ENCODE peak calls at places on chromosomes 3 and 15, in seven cellular contexts. One of them, this sample, is unnamed.

GRCh38 chr3:196800742-196801141 is 61.1 kb downstream of the PAK2 start:
- DNase-seq in GM12878: no peak
- DNase-seq in H1: no peak
- DNase-seq in IMR-90: no peak
- DNase-seq in K562: no peak
- DNase-seq in SK-N-SH: no peak
- DNase-seq in HepG2: no peak
- DNase-seq in this sample: no peak

GRCh38 chr15:29061746-29062660 is 176.2 kb downstream of the APBA2 start:
- DNase-seq in GM12878: no peak
- DNase-seq in H1: no peak
- DNase-seq in IMR-90: no peak
- DNase-seq in K562: peak
- DNase-seq in SK-N-SH: no peak
- DNase-seq in HepG2: no peak
- DNase-seq in this sample: no peak

GRCh38 chr3:177420643-177421042 is 223.4 kb upstream of the TBL1XR1 start:
- DNase-seq in GM12878: no peak
- DNase-seq in H1: no peak
- DNase-seq in IMR-90: peak
- DNase-seq in K562: no peak
- DNase-seq in SK-N-SH: peak
- DNase-seq in HepG2: no peak
- DNase-seq in this sample: no peak

GRCh38 chr3:42735021-42735420 is 32.4 kb upstream of the HHATL start:
- DNase-seq in GM12878: no peak
- DNase-seq in H1: no peak
- DNase-seq in IMR-90: no peak
- DNase-seq in K562: no peak
- DNase-seq in SK-N-SH: no peak
- DNase-seq in HepG2: no peak
- DNase-seq in this sample: no peak

GRCh38 chr15:36596915-36597314 is 17.5 kb downstream of the CDIN1 start:
- DNase-seq in GM12878: no peak
- DNase-seq in H1: no peak
- DNase-seq in IMR-90: no peak
- DNase-seq in K562: no peak
- DNase-seq in SK-N-SH: no peak
- DNase-seq in HepG2: no peak
- DNase-seq in this sample: no peak

GRCh38 chr3:36969540-36970432 is 23.1 kb downstream of the EPM2AIP1 start:
- DNase-seq in GM12878: peak
- DNase-seq in H1: no peak
- DNase-seq in IMR-90: peak
- DNase-seq in K562: peak
- DNase-seq in SK-N-SH: peak
- DNase-seq in HepG2: peak
- DNase-seq in this sample: peak

GRCh38 chr15:26806161-26806560 is 33.3 kb upstream of the GABRB3 start:
- DNase-seq in GM12878: no peak
- DNase-seq in H1: no peak
- DNase-seq in IMR-90: no peak
- DNase-seq in K562: no peak
- DNase-seq in SK-N-SH: peak
- DNase-seq in HepG2: no peak
- DNase-seq in this sample: no peak

GRCh38 chr3:114506622-114507300 is 212.9 kb downstream of the TIGIT start:
- DNase-seq in GM12878: no peak
- DNase-seq in H1: no peak
- DNase-seq in IMR-90: peak
- DNase-seq in K562: no peak
- DNase-seq in SK-N-SH: no peak
- DNase-seq in HepG2: no peak
- DNase-seq in this sample: no peak

GRCh38 chr3:14253022-14253761 is 74.6 kb downstream of the LSM3 start:
- DNase-seq in GM12878: no peak
- DNase-seq in H1: no peak
- DNase-seq in IMR-90: peak
- DNase-seq in K562: no peak
- DNase-seq in SK-N-SH: no peak
- DNase-seq in HepG2: peak
- DNase-seq in this sample: no peak

GRCh38 chr15:94266789-94267188 is 35.4 kb downstream of the MCTP2 start:
- DNase-seq in GM12878: no peak
- DNase-seq in H1: no peak
- DNase-seq in IMR-90: no peak
- DNase-seq in K562: no peak
- DNase-seq in SK-N-SH: no peak
- DNase-seq in HepG2: no peak
- DNase-seq in this sample: no peak

GRCh38 chr3:100407164-100407563 is 5.8 kb downstream of the LNP1 start:
- DNase-seq in GM12878: no peak
- DNase-seq in H1: no peak
- DNase-seq in IMR-90: no peak
- DNase-seq in K562: no peak
- DNase-seq in SK-N-SH: no peak
- DNase-seq in HepG2: no peak
- DNase-seq in this sample: no peak

GRCh38 chr3:142846779-142847577 is 41.9 kb downstream of the PCOLCE2 start:
- DNase-seq in GM12878: no peak
- DNase-seq in H1: no peak
- DNase-seq in IMR-90: no peak
- DNase-seq in K562: no peak
- DNase-seq in SK-N-SH: no peak
- DNase-seq in HepG2: peak
- DNase-seq in this sample: no peak

GRCh38 chr3:142849148-142849547 is 39.7 kb downstream of the PCOLCE2 start:
- DNase-seq in GM12878: no peak
- DNase-seq in H1: no peak
- DNase-seq in IMR-90: no peak
- DNase-seq in K562: no peak
- DNase-seq in SK-N-SH: no peak
- DNase-seq in HepG2: no peak
- DNase-seq in this sample: no peak

GRCh38 chr3:142844339-142844977 is 44.4 kb downstream of the PCOLCE2 start:
- DNase-seq in GM12878: no peak
- DNase-seq in H1: no peak
- DNase-seq in IMR-90: peak
- DNase-seq in K562: peak
- DNase-seq in SK-N-SH: peak
- DNase-seq in HepG2: peak
- DNase-seq in this sample: peak
- TF ChIP-seq CTCF in GM12878: peak
- TF ChIP-seq CTCF in H1: no peak
- TF ChIP-seq CTCF in IMR-90: peak
- TF ChIP-seq CTCF in K562: peak
- TF ChIP-seq CTCF in SK-N-SH: peak
- TF ChIP-seq CTCF in HepG2: peak
- TF ChIP-seq CTCF in this sample: peak

DNA sequence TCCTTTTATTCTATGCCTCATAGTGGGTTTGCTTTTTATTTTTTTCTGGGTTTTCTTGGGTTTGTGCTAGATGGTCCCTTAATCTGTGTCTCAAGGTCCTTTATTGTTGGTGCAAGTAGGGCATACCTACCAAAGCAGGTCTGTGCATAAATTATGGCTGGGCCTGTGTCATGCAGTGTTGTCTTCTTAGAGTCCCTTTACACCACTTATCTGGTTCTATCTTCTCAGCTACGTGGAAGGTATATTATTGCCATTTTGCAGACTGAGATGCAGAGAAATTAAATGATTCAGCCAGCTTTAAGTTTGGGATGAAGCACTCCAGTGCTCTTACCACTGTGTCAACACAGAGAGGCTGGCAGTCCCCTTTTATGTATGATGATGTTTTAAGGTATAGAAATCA is 293.5 kb upstream of the SOX2 start:
- DNase-seq in GM12878: no peak
- DNase-seq in H1: no peak
- DNase-seq in IMR-90: no peak
- DNase-seq in K562: no peak
- DNase-seq in SK-N-SH: no peak
- DNase-seq in HepG2: no peak
- DNase-seq in this sample: no peak
- TF ChIP-seq RFX5 in GM12878: no peak
- TF ChIP-seq RFX5 in H1: no peak
- TF ChIP-seq RFX5 in IMR-90: no peak
- TF ChIP-seq RFX5 in K562: no peak
- TF ChIP-seq RFX5 in SK-N-SH: no peak
- TF ChIP-seq RFX5 in HepG2: no peak
- TF ChIP-seq RFX5 in this sample: no peak

GRCh38 chr3:193592841-193593665 is at the start of gene OPA1:
- DNase-seq in GM12878: peak
- DNase-seq in H1: peak
- DNase-seq in IMR-90: peak
- DNase-seq in K562: peak
- DNase-seq in SK-N-SH: peak
- DNase-seq in HepG2: peak
- DNase-seq in this sample: peak
- TF ChIP-seq CTCF in GM12878: peak
- TF ChIP-seq CTCF in H1: peak
- TF ChIP-seq CTCF in IMR-90: peak
- TF ChIP-seq CTCF in K562: peak
- TF ChIP-seq CTCF in SK-N-SH: peak
- TF ChIP-seq CTCF in HepG2: peak
- TF ChIP-seq CTCF in this sample: no peak

DNA sequence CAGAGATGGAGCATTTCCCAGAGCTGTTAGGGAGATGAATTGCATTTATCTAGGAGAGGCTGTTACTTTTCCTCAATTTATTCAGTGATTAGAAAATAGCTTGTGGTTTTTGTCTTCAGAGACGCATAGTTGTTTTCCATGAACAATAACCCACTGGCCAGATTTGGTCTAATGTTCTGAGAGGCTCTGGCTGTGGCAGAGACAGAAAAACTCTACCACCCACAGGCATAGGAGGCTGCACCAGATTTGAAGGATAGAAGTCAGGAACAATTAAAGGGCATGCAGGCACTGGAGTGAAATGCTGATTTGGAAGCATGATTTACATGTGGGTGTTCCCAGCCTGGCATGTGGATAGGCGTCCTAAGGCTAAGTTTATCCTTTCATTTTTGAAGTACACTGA is 143.5 kb downstream of the NFKBIZ start:
- DNase-seq in GM12878: no peak
- DNase-seq in H1: no peak
- DNase-seq in IMR-90: no peak
- DNase-seq in K562: no peak
- DNase-seq in SK-N-SH: no peak
- DNase-seq in HepG2: no peak
- DNase-seq in this sample: no peak
- TF ChIP-seq RFX5 in GM12878: no peak
- TF ChIP-seq RFX5 in H1: no peak
- TF ChIP-seq RFX5 in IMR-90: no peak
- TF ChIP-seq RFX5 in K562: no peak
- TF ChIP-seq RFX5 in SK-N-SH: no peak
- TF ChIP-seq RFX5 in HepG2: no peak
- TF ChIP-seq RFX5 in this sample: no peak

DNA sequence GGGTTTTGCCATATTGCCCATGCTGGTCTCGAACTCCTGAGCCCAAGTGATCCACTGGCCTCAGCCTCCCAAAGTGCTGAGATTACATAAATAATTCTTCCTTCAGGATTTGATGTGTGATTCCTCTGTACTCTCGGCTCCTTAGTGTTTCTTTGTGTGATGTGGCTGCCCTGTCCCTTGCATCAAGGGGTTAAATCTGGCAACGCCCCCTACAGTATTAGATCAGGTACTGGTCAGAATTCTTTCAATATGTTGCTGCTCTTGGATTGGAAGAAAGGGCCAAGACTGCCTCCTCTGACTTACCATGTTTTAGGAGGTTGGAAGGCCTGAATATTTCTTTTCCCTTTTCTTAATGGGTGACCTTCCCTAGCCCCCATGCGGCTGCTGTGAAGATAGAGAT is 390.6 kb upstream of the WNT5A start:
- DNase-seq in GM12878: no peak
- DNase-seq in H1: no peak
- DNase-seq in IMR-90: no peak
- DNase-seq in K562: no peak
- DNase-seq in SK-N-SH: no peak
- DNase-seq in HepG2: no peak
- DNase-seq in this sample: no peak
- TF ChIP-seq CTCF in GM12878: peak
- TF ChIP-seq CTCF in H1: no peak
- TF ChIP-seq CTCF in IMR-90: no peak
- TF ChIP-seq CTCF in K562: peak
- TF ChIP-seq CTCF in SK-N-SH: no peak
- TF ChIP-seq CTCF in HepG2: no peak
- TF ChIP-seq CTCF in this sample: no peak

GRCh38 chr3:9681723-9682081 is 21.9 kb upstream of the CPNE9 start:
- DNase-seq in GM12878: no peak
- DNase-seq in H1: no peak
- DNase-seq in IMR-90: no peak
- DNase-seq in K562: no peak
- DNase-seq in SK-N-SH: no peak
- DNase-seq in HepG2: peak
- DNase-seq in this sample: no peak

GRCh38 chr3:9676780-9677179 is 26.9 kb upstream of the CPNE9 start:
- DNase-seq in GM12878: no peak
- DNase-seq in H1: no peak
- DNase-seq in IMR-90: peak
- DNase-seq in K562: no peak
- DNase-seq in SK-N-SH: no peak
- DNase-seq in HepG2: peak
- DNase-seq in this sample: no peak

GRCh38 chr3:9681011-9681722 is 22.5 kb upstream of the CPNE9 start:
- DNase-seq in GM12878: no peak
- DNase-seq in H1: no peak
- DNase-seq in IMR-90: no peak
- DNase-seq in K562: no peak
- DNase-seq in SK-N-SH: no peak
- DNase-seq in HepG2: no peak
- DNase-seq in this sample: no peak

GRCh38 chr3:9679476-9680097 is 24.0 kb upstream of the CPNE9 start:
- DNase-seq in GM12878: no peak
- DNase-seq in H1: no peak
- DNase-seq in IMR-90: no peak
- DNase-seq in K562: no peak
- DNase-seq in SK-N-SH: no peak
- DNase-seq in HepG2: no peak
- DNase-seq in this sample: no peak

DNA sequence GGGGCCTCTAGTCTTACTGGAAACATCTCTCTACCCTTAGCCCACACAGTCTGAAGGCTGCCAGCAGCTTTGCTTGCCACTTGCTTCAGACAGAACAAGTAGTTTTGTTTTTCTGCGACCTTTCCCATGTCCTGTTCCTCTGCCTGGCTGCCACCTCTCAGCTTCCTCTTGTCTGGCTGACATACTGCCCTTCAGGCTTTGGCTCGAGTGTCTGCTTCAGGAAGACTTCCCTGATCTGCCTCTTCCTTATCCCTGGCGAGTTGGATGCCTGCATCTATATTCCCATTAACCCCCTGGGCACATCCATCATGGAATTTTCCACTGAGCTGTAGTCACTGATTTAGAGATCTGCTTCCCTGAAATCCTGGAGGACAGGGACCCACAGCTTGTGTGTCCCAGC is 25.1 kb upstream of the CPNE9 start:
- DNase-seq in GM12878: no peak
- DNase-seq in H1: no peak
- DNase-seq in IMR-90: no peak
- DNase-seq in K562: no peak
- DNase-seq in SK-N-SH: no peak
- DNase-seq in HepG2: no peak
- DNase-seq in this sample: no peak
- TF ChIP-seq RFX5 in GM12878: no peak
- TF ChIP-seq RFX5 in H1: no peak
- TF ChIP-seq RFX5 in IMR-90: no peak
- TF ChIP-seq RFX5 in K562: no peak
- TF ChIP-seq RFX5 in SK-N-SH: no peak
- TF ChIP-seq RFX5 in HepG2: no peak
- TF ChIP-seq RFX5 in this sample: no peak

GRCh38 chr3:55571913-55572312 is 84.8 kb upstream of the WNT5A start:
- DNase-seq in GM12878: no peak
- DNase-seq in H1: peak
- DNase-seq in IMR-90: no peak
- DNase-seq in K562: no peak
- DNase-seq in SK-N-SH: no peak
- DNase-seq in HepG2: peak
- DNase-seq in this sample: no peak
- TF ChIP-seq CTCF in GM12878: no peak
- TF ChIP-seq CTCF in H1: peak
- TF ChIP-seq CTCF in IMR-90: no peak
- TF ChIP-seq CTCF in K562: no peak
- TF ChIP-seq CTCF in SK-N-SH: no peak
- TF ChIP-seq CTCF in HepG2: no peak
- TF ChIP-seq CTCF in this sample: no peak

This sample was measured in A549.